ENCODE peak calls at places on chromosomes 3 and 15, in nine cellular contexts. One of them, this sample, is unnamed.

GRCh38 chr3:32969656-32970055 is 18.2 kb downstream of the CCR4 start:
- DNase-seq in PC-9: peak; percentile 42
- DNase-seq in heart right ventricle: no peak
- DNase-seq in CD8-positive, alpha-beta T cell: no peak
- DNase-seq in MM.1S: no peak
- DNase-seq in mammary epithelial cell: no peak
- DNase-seq in lung: peak; percentile 71
- DNase-seq in right lobe of liver: no peak
- DNase-seq in GM23338: no peak
- DNase-seq in this sample: peak; percentile 10

GRCh38 chr3:41198950-41199865 is at the start of gene CTNNB1:
- DNase-seq in PC-9: peak; percentile 77
- DNase-seq in heart right ventricle: peak; percentile 95
- DNase-seq in CD8-positive, alpha-beta T cell: peak; percentile 95
- DNase-seq in MM.1S: peak; percentile 89
- DNase-seq in mammary epithelial cell: peak; percentile 93
- DNase-seq in lung: peak; percentile 93
- DNase-seq in right lobe of liver: peak; percentile 94
- DNase-seq in GM23338: peak; percentile 96
- DNase-seq in this sample: peak; percentile 98

GRCh38 chr15:37108725-37109124 is 8.4 kb upstream of the MEIS2 start:
- DNase-seq in PC-9: no peak
- DNase-seq in heart right ventricle: no peak
- DNase-seq in CD8-positive, alpha-beta T cell: no peak
- DNase-seq in MM.1S: no peak
- DNase-seq in mammary epithelial cell: no peak
- DNase-seq in lung: no peak
- DNase-seq in right lobe of liver: no peak
- DNase-seq in GM23338: no peak
- DNase-seq in this sample: no peak

GRCh38 chr3:154151969-154152368 is 30.8 kb downstream of the ARHGEF26 start:
- DNase-seq in PC-9: peak; percentile 80
- DNase-seq in heart right ventricle: no peak
- DNase-seq in CD8-positive, alpha-beta T cell: no peak
- DNase-seq in MM.1S: no peak
- DNase-seq in mammary epithelial cell: peak; percentile 51
- DNase-seq in lung: no peak
- DNase-seq in right lobe of liver: no peak
- DNase-seq in GM23338: no peak
- DNase-seq in this sample: peak; percentile 39

GRCh38 chr3:146851665-146852064 is 246.5 kb upstream of the PLSCR5 start:
- DNase-seq in PC-9: no peak
- DNase-seq in heart right ventricle: no peak
- DNase-seq in CD8-positive, alpha-beta T cell: no peak
- DNase-seq in MM.1S: no peak
- DNase-seq in mammary epithelial cell: no peak
- DNase-seq in lung: no peak
- DNase-seq in right lobe of liver: no peak
- DNase-seq in GM23338: no peak
- DNase-seq in this sample: no peak

GRCh38 chr3:186368717-186369116 is 6.7 kb upstream of the DGKG start:
- DNase-seq in PC-9: no peak
- DNase-seq in heart right ventricle: no peak
- DNase-seq in CD8-positive, alpha-beta T cell: no peak
- DNase-seq in MM.1S: no peak
- DNase-seq in mammary epithelial cell: peak; percentile 13
- DNase-seq in lung: no peak
- DNase-seq in right lobe of liver: no peak
- DNase-seq in GM23338: no peak
- DNase-seq in this sample: no peak

GRCh38 chr3:134610455-134611385 is 40.1 kb downstream of the KY start:
- DNase-seq in PC-9: no peak
- DNase-seq in heart right ventricle: no peak
- DNase-seq in CD8-positive, alpha-beta T cell: no peak
- DNase-seq in MM.1S: no peak
- DNase-seq in mammary epithelial cell: no peak
- DNase-seq in lung: peak; percentile 20
- DNase-seq in right lobe of liver: no peak
- DNase-seq in GM23338: no peak
- DNase-seq in this sample: no peak

GRCh38 chr3:13111173-13111873 is 38.1 kb upstream of the IQSEC1 start:
- DNase-seq in PC-9: peak; percentile 83
- DNase-seq in heart right ventricle: no peak
- DNase-seq in CD8-positive, alpha-beta T cell: no peak
- DNase-seq in MM.1S: peak; percentile 40
- DNase-seq in mammary epithelial cell: peak; percentile 5
- DNase-seq in lung: no peak
- DNase-seq in right lobe of liver: no peak
- DNase-seq in GM23338: no peak
- DNase-seq in this sample: no peak

GRCh38 chr15:34855397-34855796 is 60.0 kb upstream of the ACTC1 start:
- DNase-seq in PC-9: no peak
- DNase-seq in heart right ventricle: no peak
- DNase-seq in CD8-positive, alpha-beta T cell: no peak
- DNase-seq in MM.1S: no peak
- DNase-seq in mammary epithelial cell: peak; percentile 56
- DNase-seq in lung: no peak
- DNase-seq in right lobe of liver: no peak
- DNase-seq in GM23338: no peak
- DNase-seq in this sample: peak; percentile 72

GRCh38 chr15:44971036-44971435 is 14.5 kb downstream of the TERB2 start:
- DNase-seq in PC-9: no peak
- DNase-seq in heart right ventricle: no peak
- DNase-seq in CD8-positive, alpha-beta T cell: no peak
- DNase-seq in MM.1S: no peak
- DNase-seq in mammary epithelial cell: no peak
- DNase-seq in lung: no peak
- DNase-seq in right lobe of liver: no peak
- DNase-seq in GM23338: no peak
- DNase-seq in this sample: no peak

DNA sequence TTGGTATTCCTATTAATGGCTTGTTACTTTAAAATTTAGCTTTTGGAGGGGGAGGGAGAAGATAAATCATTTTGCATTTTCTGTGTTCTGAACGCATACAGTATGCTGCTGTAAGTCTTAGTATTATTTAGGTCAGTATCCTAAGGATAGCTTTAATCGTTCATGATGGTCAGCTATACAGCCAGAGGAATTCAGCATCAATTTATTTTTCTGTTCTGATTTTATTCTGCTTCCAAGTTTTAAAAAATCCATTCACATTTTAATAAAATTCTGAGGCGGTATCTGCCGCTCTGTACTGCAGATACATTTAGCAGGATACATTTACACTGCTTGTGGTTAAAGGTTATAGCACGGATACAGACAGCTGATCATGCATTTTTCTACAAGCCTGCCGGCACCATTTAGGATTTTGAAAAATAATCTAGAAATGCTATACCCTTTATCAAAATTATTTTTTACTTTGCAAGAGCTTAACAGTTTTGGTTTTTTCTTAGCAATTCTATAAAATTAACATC is 17.8 kb downstream of the ZBTB38 start:
- DNase-seq in PC-9: no peak
- DNase-seq in heart right ventricle: no peak
- DNase-seq in CD8-positive, alpha-beta T cell: no peak
- DNase-seq in MM.1S: peak; percentile 74
- DNase-seq in mammary epithelial cell: no peak
- DNase-seq in lung: no peak
- DNase-seq in right lobe of liver: no peak
- DNase-seq in GM23338: no peak
- DNase-seq in this sample: peak; percentile 7
- H3K4me1 ChIP-seq in PC-9: no peaks in the 10 kb centered on the region
- H3K4me1 ChIP-seq in heart right ventricle: peaks cover 4% of the 10 kb centered on the region
- H3K4me1 ChIP-seq in CD8-positive, alpha-beta T cell: no peaks in the 10 kb centered on the region
- H3K4me1 ChIP-seq in MM.1S: peaks cover 41% of the 10 kb centered on the region
- H3K4me1 ChIP-seq in mammary epithelial cell: peaks cover 20% of the 10 kb centered on the region
- H3K4me1 ChIP-seq in lung: peaks cover 2% of the 10 kb centered on the region
- H3K4me1 ChIP-seq in right lobe of liver: no peaks in the 10 kb centered on the region
- H3K4me1 ChIP-seq in GM23338: peaks cover 43% of the 10 kb centered on the region
- H3K4me1 ChIP-seq in this sample: peaks cover 39% of the 10 kb centered on the region

GRCh38 chr3:25621087-25621486 is 43.6 kb downstream of the TOP2B start:
- DNase-seq in PC-9: no peak
- DNase-seq in heart right ventricle: no peak
- DNase-seq in CD8-positive, alpha-beta T cell: no peak
- DNase-seq in MM.1S: no peak
- DNase-seq in mammary epithelial cell: peak; percentile 48
- DNase-seq in lung: no peak
- DNase-seq in right lobe of liver: no peak
- DNase-seq in GM23338: no peak
- DNase-seq in this sample: no peak

GRCh38 chr3:25618043-25618442 is 46.7 kb downstream of the TOP2B start:
- DNase-seq in PC-9: no peak
- DNase-seq in heart right ventricle: no peak
- DNase-seq in CD8-positive, alpha-beta T cell: no peak
- DNase-seq in MM.1S: no peak
- DNase-seq in mammary epithelial cell: peak; percentile 59
- DNase-seq in lung: no peak
- DNase-seq in right lobe of liver: no peak
- DNase-seq in GM23338: no peak
- DNase-seq in this sample: no peak

DNA sequence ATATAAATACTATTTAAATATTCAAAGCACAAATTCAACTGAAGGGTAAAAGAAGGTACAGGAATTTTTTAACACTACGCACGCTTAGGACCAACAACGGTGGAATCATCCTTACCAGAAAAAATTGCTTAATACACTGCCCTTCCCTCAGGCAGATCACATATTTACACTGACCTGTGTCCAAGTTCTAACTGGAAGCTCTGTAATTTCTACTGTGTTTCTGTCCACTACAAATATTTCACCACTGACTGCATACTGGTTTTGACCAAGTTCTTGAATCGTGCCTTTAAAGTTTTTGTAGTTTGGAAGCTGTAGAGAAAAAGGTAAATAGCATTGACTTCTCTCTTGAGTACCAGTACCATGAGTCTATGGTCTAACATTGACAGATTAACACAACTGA is 44.2 kb downstream of the TOP2B start:
- DNase-seq in PC-9: no peak
- DNase-seq in heart right ventricle: no peak
- DNase-seq in CD8-positive, alpha-beta T cell: no peak
- DNase-seq in MM.1S: no peak
- DNase-seq in mammary epithelial cell: no peak
- DNase-seq in lung: no peak
- DNase-seq in right lobe of liver: no peak
- DNase-seq in GM23338: no peak
- DNase-seq in this sample: no peak
- H3K4me3 ChIP-seq in PC-9: no peak overlapping the region
- H3K4me3 ChIP-seq in heart right ventricle: no peak overlapping the region
- H3K4me3 ChIP-seq in CD8-positive, alpha-beta T cell: no peak overlapping the region
- H3K4me3 ChIP-seq in MM.1S: no peak overlapping the region
- H3K4me3 ChIP-seq in mammary epithelial cell: no peak overlapping the region
- H3K4me3 ChIP-seq in lung: no peak overlapping the region
- H3K4me3 ChIP-seq in right lobe of liver: no peak overlapping the region
- H3K4me3 ChIP-seq in GM23338: no peak overlapping the region
- H3K4me3 ChIP-seq in this sample: no peak overlapping the region

GRCh38 chr3:111738238-111738637 is 120.8 kb upstream of the PHLDB2 start:
- DNase-seq in PC-9: no peak
- DNase-seq in heart right ventricle: no peak
- DNase-seq in CD8-positive, alpha-beta T cell: no peak
- DNase-seq in MM.1S: peak; percentile 57
- DNase-seq in mammary epithelial cell: no peak
- DNase-seq in lung: no peak
- DNase-seq in right lobe of liver: no peak
- DNase-seq in GM23338: no peak
- DNase-seq in this sample: no peak
- H3K4me1 ChIP-seq in PC-9: peaks cover 73% of the 10 kb centered on the region
- H3K4me1 ChIP-seq in heart right ventricle: peaks cover 55% of the 10 kb centered on the region
- H3K4me1 ChIP-seq in CD8-positive, alpha-beta T cell: no peaks in the 10 kb centered on the region
- H3K4me1 ChIP-seq in MM.1S: peaks cover 24% of the 10 kb centered on the region
- H3K4me1 ChIP-seq in mammary epithelial cell: peaks cover 71% of the 10 kb centered on the region
- H3K4me1 ChIP-seq in lung: peaks cover 32% of the 10 kb centered on the region
- H3K4me1 ChIP-seq in right lobe of liver: peaks cover 42% of the 10 kb centered on the region
- H3K4me1 ChIP-seq in GM23338: peaks cover 1% of the 10 kb centered on the region
- H3K4me1 ChIP-seq in this sample: peaks cover 35% of the 10 kb centered on the region

GRCh38 chr15:67968564-67969440 is 85.3 kb upstream of the PIAS1 start:
- DNase-seq in PC-9: no peak
- DNase-seq in heart right ventricle: no peak
- DNase-seq in CD8-positive, alpha-beta T cell: no peak
- DNase-seq in MM.1S: no peak
- DNase-seq in mammary epithelial cell: no peak
- DNase-seq in lung: no peak
- DNase-seq in right lobe of liver: no peak
- DNase-seq in GM23338: peak; percentile 15
- DNase-seq in this sample: no peak
- H3K4me3 ChIP-seq in PC-9: no peak overlapping the region
- H3K4me3 ChIP-seq in heart right ventricle: peak overlapping the region; percentile 32
- H3K4me3 ChIP-seq in CD8-positive, alpha-beta T cell: no peak overlapping the region
- H3K4me3 ChIP-seq in MM.1S: no peak overlapping the region
- H3K4me3 ChIP-seq in mammary epithelial cell: no peak overlapping the region
- H3K4me3 ChIP-seq in lung: no peak overlapping the region
- H3K4me3 ChIP-seq in right lobe of liver: no peak overlapping the region
- H3K4me3 ChIP-seq in GM23338: peak overlapping the region; percentile 86
- H3K4me3 ChIP-seq in this sample: peak overlapping the region; percentile 75

GRCh38 chr15:101168898-101169297 is 83.0 kb downstream of the CHSY1 start:
- DNase-seq in PC-9: no peak
- DNase-seq in heart right ventricle: no peak
- DNase-seq in CD8-positive, alpha-beta T cell: no peak
- DNase-seq in MM.1S: no peak
- DNase-seq in mammary epithelial cell: no peak
- DNase-seq in lung: no peak
- DNase-seq in right lobe of liver: peak; percentile 26
- DNase-seq in GM23338: no peak
- DNase-seq in this sample: no peak

GRCh38 chr15:101169457-101170071 is 82.3 kb downstream of the CHSY1 start:
- DNase-seq in PC-9: no peak
- DNase-seq in heart right ventricle: no peak
- DNase-seq in CD8-positive, alpha-beta T cell: no peak
- DNase-seq in MM.1S: no peak
- DNase-seq in mammary epithelial cell: no peak
- DNase-seq in lung: no peak
- DNase-seq in right lobe of liver: peak; percentile 33
- DNase-seq in GM23338: no peak
- DNase-seq in this sample: no peak

GRCh38 chr15:101167791-101168462 is 83.9 kb downstream of the CHSY1 start:
- DNase-seq in PC-9: peak; percentile 74
- DNase-seq in heart right ventricle: peak; percentile 86
- DNase-seq in CD8-positive, alpha-beta T cell: peak; percentile 61
- DNase-seq in MM.1S: no peak
- DNase-seq in mammary epithelial cell: peak; percentile 87
- DNase-seq in lung: peak; percentile 73
- DNase-seq in right lobe of liver: peak; percentile 60
- DNase-seq in GM23338: no peak
- DNase-seq in this sample: peak; percentile 16

GRCh38 chr15:101167366-101167790 is 84.5 kb downstream of the CHSY1 start:
- DNase-seq in PC-9: no peak
- DNase-seq in heart right ventricle: no peak
- DNase-seq in CD8-positive, alpha-beta T cell: no peak
- DNase-seq in MM.1S: no peak
- DNase-seq in mammary epithelial cell: no peak
- DNase-seq in lung: no peak
- DNase-seq in right lobe of liver: peak; percentile 8
- DNase-seq in GM23338: no peak
- DNase-seq in this sample: no peak

DNA sequence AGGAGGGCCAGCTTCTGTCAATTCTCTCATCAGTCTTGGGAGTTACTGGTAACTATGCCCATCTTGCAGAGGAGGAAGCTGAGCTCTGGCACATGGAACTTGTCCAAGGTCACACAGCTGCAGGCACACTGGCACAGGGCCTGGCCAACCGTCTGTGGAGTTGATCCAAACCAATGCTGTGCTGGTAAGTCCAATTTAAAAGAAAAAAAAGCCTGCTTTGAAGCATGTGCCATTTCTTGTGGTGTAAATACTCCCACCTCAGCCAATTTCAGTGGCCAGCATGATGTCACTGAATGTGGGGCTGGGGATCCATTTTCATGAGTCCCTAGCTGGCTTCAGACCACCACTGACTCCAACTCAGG is 83.4 kb downstream of the CHSY1 start:
- DNase-seq in PC-9: no peak
- DNase-seq in heart right ventricle: no peak
- DNase-seq in CD8-positive, alpha-beta T cell: no peak
- DNase-seq in MM.1S: no peak
- DNase-seq in mammary epithelial cell: no peak
- DNase-seq in lung: no peak
- DNase-seq in right lobe of liver: peak; percentile 55
- DNase-seq in GM23338: no peak
- DNase-seq in this sample: no peak
- H3K4me1 ChIP-seq in PC-9: peaks cover 11% of the 10 kb centered on the region
- H3K4me1 ChIP-seq in heart right ventricle: peaks cover 18% of the 10 kb centered on the region
- H3K4me1 ChIP-seq in CD8-positive, alpha-beta T cell: peaks cover 16% of the 10 kb centered on the region
- H3K4me1 ChIP-seq in MM.1S: no peaks in the 10 kb centered on the region
- H3K4me1 ChIP-seq in mammary epithelial cell: peaks cover 44% of the 10 kb centered on the region
- H3K4me1 ChIP-seq in lung: no peaks in the 10 kb centered on the region
- H3K4me1 ChIP-seq in right lobe of liver: no peaks in the 10 kb centered on the region
- H3K4me1 ChIP-seq in GM23338: peaks cover 7% of the 10 kb centered on the region
- H3K4me1 ChIP-seq in this sample: peaks cover 14% of the 10 kb centered on the region